ENCODE peak calls at places on chromosomes 16 and 17, in eight cellular contexts. P is endothelial cell of umbilical vein, Q is bronchial epithelial cell, D is pancreas, L is omental fat pad, S is IMR-90, A is heart right ventricle, T is neural crest cell. I is an unnamed sample.
A peak's percentile ranks its signal among the peaks of the same experiment; 100 is the strongest.

GRCh38 chr17:46883871-46884270 is 32.5 kb downstream of the WNT9B start:
- DNase-seq in P (no peak), Q (no peak), D (no peak), L (no peak), S (no peak), A (no peak), T (no peak), I (no peak)

GRCh38 chr17:6212766-6213165 is 142.6 kb downstream of the WSCD1 start:
- DNase-seq in P (no peak), Q (no peak), D (no peak), L (no peak), S (no peak), A (no peak), T (no peak), I (no peak)

GRCh38 chr16:21689107-21689506 is 25.3 kb downstream of the OTOA start:
- DNase-seq in P (no peak), Q (no peak), D (no peak), L (no peak), S (no peak), A (no peak), T (no peak), I (no peak)

GRCh38 chr16:71501562-71501961 is 12.4 kb upstream of the ZNF19 start:
- DNase-seq in P (no peak), Q (no peak), D (no peak), L (no peak), S (no peak), A (no peak), T (no peak), I (no peak)

GRCh38 chr16:85916141-85916890 is 17.4 kb downstream of the IRF8 start:
- DNase-seq in P (no peak), Q (peak; percentile 40), D (peak; percentile 75), L (no peak), S (no peak), A (peak; percentile 66), T (no peak), I (no peak)

GRCh38 chr17:50214986-50215730 is 13.7 kb upstream of the COL1A1 start:
- DNase-seq in P (no peak), Q (peak; percentile 8), D (no peak), L (no peak), S (no peak), A (no peak), T (no peak), I (no peak)

GRCh38 chr17:49972486-49973270 is 3.7 kb downstream of the DLX4 start:
- DNase-seq in P (no peak), Q (no peak), D (no peak), L (no peak), S (no peak), A (no peak), T (no peak), I (no peak)

GRCh38 chr17:59151591-59151990 is 3.4 kb downstream of the SKA2 start:
- DNase-seq in P (no peak), Q (no peak), D (no peak), L (no peak), S (no peak), A (no peak), T (no peak), I (no peak)

GRCh38 chr16:76474048-76474447 is 196.8 kb downstream of the CNTNAP4 start:
- DNase-seq in P (no peak), Q (no peak), D (no peak), L (no peak), S (no peak), A (no peak), T (no peak), I (no peak)

GRCh38 chr17:19258371-19258770 is 21.2 kb downstream of the EPN2 start:
- DNase-seq in P (peak; percentile 63), Q (no peak), D (no peak), L (no peak), S (no peak), A (no peak), T (no peak), I (no peak)

GRCh38 chr17:8674344-8675305 is 44.1 kb upstream of the MYH10 start:
- DNase-seq in P (peak; percentile 80), Q (no peak), D (no peak), L (no peak), S (peak; percentile 65), A (peak; percentile 72), T (no peak), I (no peak)

GRCh38 chr17:16104189-16104588 is 104.6 kb downstream of the TTC19 start:
- DNase-seq in P (no peak), Q (no peak), D (no peak), L (no peak), S (no peak), A (no peak), T (no peak), I (no peak)

GRCh38 chr17:16101440-16101839 is 101.8 kb downstream of the TTC19 start:
- DNase-seq in P (no peak), Q (no peak), D (no peak), L (no peak), S (no peak), A (no peak), T (no peak), I (no peak)

GRCh38 chr17:16106161-16106891 is 106.7 kb downstream of the TTC19 start:
- DNase-seq in P (peak; percentile 77), Q (peak; percentile 11), D (no peak), L (no peak), S (peak; percentile 79), A (no peak), T (no peak), I (no peak)

GRCh38 chr17:16100737-16101400 is 101.2 kb downstream of the TTC19 start:
- DNase-seq in P (peak; percentile 14), Q (peak; percentile 7), D (no peak), L (no peak), S (no peak), A (no peak), T (no peak), I (no peak)
- TF ChIP-seq CTCF in P (no peak), Q (no peak), D (no peak), L (no peak), S (no peak), A (no peak), T (no peak), I (no peak)

GRCh38 chr17:7213895-7214299 is 5.7 kb downstream of the DLG4 start:
- DNase-seq in P (peak; percentile 82), Q (peak; percentile 69), D (peak; percentile 84), L (peak; percentile 51), S (peak; percentile 73), A (peak; percentile 78), T (peak; percentile 96), I (no peak)
- TF ChIP-seq CTCF in P (peak; percentile 75), Q (peak; percentile 47), D (no peak), L (no peak), S (peak; percentile 45), A (no peak), T (peak; percentile 77), I (no peak)

GRCh38 chr17:30203471-30203981 is 32.0 kb downstream of the SLC6A4 start:
- DNase-seq in P (peak; percentile 25), Q (no peak), D (no peak), L (no peak), S (no peak), A (no peak), T (no peak), I (no peak)
- TF ChIP-seq CTCF in P (peak; percentile 13), Q (no peak), D (no peak), L (no peak), S (no peak), A (no peak), T (no peak), I (no peak)

GRCh38 chr17:41620583-41621434 is 3.6 kb downstream of the KRT17 start:
- DNase-seq in P (no peak), Q (peak; percentile 91), D (no peak), L (no peak), S (no peak), A (no peak), T (no peak), I (no peak)
- TF ChIP-seq CTCF in P (no peak), Q (peak; percentile 34), D (no peak), L (no peak), S (no peak), A (no peak), T (no peak), I (no peak)

GRCh38 chr17:77958716-77959215 is 263 bp downstream of the TNRC6C start:
- DNase-seq in P (no peak), Q (no peak), D (no peak), L (no peak), S (no peak), A (no peak), T (no peak), I (no peak)

GRCh38 chr17:77957215-77957868 is 1.2 kb upstream of the TNRC6C start:
- DNase-seq in P (peak; percentile 24), Q (no peak), D (no peak), L (no peak), S (peak; percentile 29), A (no peak), T (peak; percentile 6), I (no peak)

GRCh38 chr17:77959216-77959925 is 868 bp downstream of the TNRC6C start:
- DNase-seq in P (no peak), Q (peak; percentile 20), D (no peak), L (no peak), S (peak; percentile 19), A (no peak), T (no peak), I (peak; percentile 46)

GRCh38 chr17:77959926-77960521 is 1.5 kb downstream of the TNRC6C start:
- DNase-seq in P (peak; percentile 67), Q (no peak), D (no peak), L (no peak), S (peak; percentile 60), A (peak; percentile 15), T (no peak), I (no peak)

GRCh38 chr17:77957869-77958715 is at the start of gene TNRC6C:
- DNase-seq in P (peak; percentile 98), Q (peak; percentile 89), D (peak; percentile 100), L (peak; percentile 98), S (peak; percentile 99), A (peak; percentile 100), T (peak; percentile 98), I (peak; percentile 98)
- TF ChIP-seq CTCF in P (peak; percentile 33), Q (no peak), D (no peak), L (no peak), S (peak; percentile 17), A (no peak), T (no peak), I (no peak)

GRCh38 chr16:80583466-80583865 is 42.7 kb downstream of the DYNLRB2 start:
- DNase-seq in P (no peak), Q (peak; percentile 69), D (no peak), L (no peak), S (peak; percentile 59), A (peak; percentile 9), T (no peak), I (no peak)

GRCh38 chr16:80585764-80586163 is 45.0 kb downstream of the DYNLRB2 start:
- DNase-seq in P (no peak), Q (no peak), D (no peak), L (no peak), S (no peak), A (no peak), T (no peak), I (no peak)

GRCh38 chr16:80576343-80576912 is 35.6 kb downstream of the DYNLRB2 start:
- DNase-seq in P (no peak), Q (no peak), D (no peak), L (no peak), S (no peak), A (no peak), T (no peak), I (no peak)

GRCh38 chr16:80577485-80578280 is 36.9 kb downstream of the DYNLRB2 start:
- DNase-seq in P (no peak), Q (no peak), D (peak; percentile 39), L (no peak), S (no peak), A (no peak), T (no peak), I (no peak)

GRCh38 chr16:80580109-80580832 is 39.5 kb downstream of the DYNLRB2 start:
- DNase-seq in P (no peak), Q (peak; percentile 23), D (no peak), L (no peak), S (peak; percentile 45), A (no peak), T (no peak), I (no peak)
- TF ChIP-seq CTCF in P (no peak), Q (no peak), D (no peak), L (no peak), S (no peak), A (no peak), T (no peak), I (no peak)

I was measured in activated B cell treated with CpG ODN at 0.5 μM for 24 hours.